ENCODE peak calls at places on chromosomes 16 and 17, in four cellular contexts. T, N, W and P are unnamed samples.

GRCh38 chr17:76873856-76874255 is 5.7 kb downstream of the MGAT5B start:
- DNase-seq in T (no peak), N (no peak), W (no peak), P (no peak)

GRCh38 chr17:77644981-77645380 is 313.5 kb upstream of the TNRC6C start:
- DNase-seq in W (no peak), T (no peak), N (peak; percentile 46), P (peak; percentile 67)

GRCh38 chr16:55078699-55079415 is 148.2 kb downstream of the IRX5 start:
- DNase-seq in W (no peak), N (no peak), T (no peak), P (no peak)

GRCh38 chr17:69951058-69951457 is 124.0 kb upstream of the KCNJ16 start:
- DNase-seq in N (no peak), W (no peak), T (no peak), P (no peak)

GRCh38 chr16:85557976-85558589 is 55.0 kb upstream of the GSE1 start:
- DNase-seq in T (peak; percentile 58), N (peak; percentile 59), W (no peak), P (no peak)

GRCh38 chr16:89330177-89330856 is 112.8 kb downstream of the ZNF778 start:
- DNase-seq in N (peak; percentile 70), T (no peak), W (no peak), P (peak; percentile 67)

GRCh38 chr17:82465023-82465603 is 6.6 kb downstream of the NARF start:
- DNase-seq in T (no peak), W (no peak), N (no peak), P (no peak)

GRCh38 chr16:48003226-48003907 is 152.4 kb downstream of the ABCC12 start:
- DNase-seq in N (peak; percentile 93), T (peak; percentile 39), W (peak; percentile 45), P (peak; percentile 39)

GRCh38 chr16:66845791-66846221 is 1.6 kb downstream of the CA7 start:
- DNase-seq in T (no peak), N (no peak), W (no peak), P (no peak)

GRCh38 chr17:50893183-50893993 is 27.2 kb upstream of the TOB1 start:
- DNase-seq in T (no peak), W (no peak), N (no peak), P (no peak)

GRCh38 chr17:7750321-7750821 is 32.8 kb downstream of the DNAH2 start:
- DNase-seq in W (no peak), N (no peak), T (no peak), P (no peak)

GRCh38 chr16:73095885-73096341 is 48.0 kb upstream of the ZFHX3 start:
- DNase-seq in W (no peak), T (no peak), N (peak; percentile 8), P (no peak)

GRCh38 chr17:30172560-30172959 is 55.9 kb downstream of the NSRP1 start:
- DNase-seq in T (no peak), N (no peak), W (no peak), P (no peak)

GRCh38 chr17:75404739-75405364 is 626 bp downstream of the GRB2 start:
- DNase-seq in T (peak; percentile 61), N (peak; percentile 60), W (no peak), P (peak; percentile 62)

GRCh38 chr17:80869476-80869875 is 122.2 kb upstream of the CHMP6 start:
- DNase-seq in N (no peak), W (no peak), T (no peak), P (no peak)

GRCh38 chr16:69351309-69352027 is at the start of gene TMED6:
- DNase-seq in T (no peak), N (no peak), W (no peak), P (no peak)

GRCh38 chr17:74042241-74042640 is 161.2 kb upstream of the RPL38 start:
- DNase-seq in W (no peak), T (no peak), N (no peak), P (no peak)

GRCh38 chr17:63772801-63773271 is 561 bp downstream of the CCDC47 start:
- DNase-seq in W (no peak), T (no peak), N (peak; percentile 11), P (no peak)

GRCh38 chr16:74709477-74709877 is 8.8 kb upstream of the MLKL start:
- DNase-seq in T (peak; percentile 91), N (peak; percentile 73), W (peak; percentile 79), P (peak; percentile 84)

GRCh38 chr17:81434079-81434478 is 38.8 kb downstream of the BAHCC1 start:
- DNase-seq in T (no peak), N (no peak), W (no peak), P (no peak)

GRCh38 chr17:601462-602303 is 113.0 kb downstream of the VPS53 start:
- DNase-seq in W (no peak), N (no peak), T (no peak), P (no peak)

GRCh38 chr17:63483038-63483437 is 6.2 kb downstream of the ACE start:
- DNase-seq in T (no peak), W (no peak), N (no peak), P (no peak)

GRCh38 chr17:57868007-57868774 is 18.3 kb upstream of the MRPS23 start:
- DNase-seq in W (peak; percentile 56), N (peak; percentile 93), T (peak; percentile 71), P (peak; percentile 91)

GRCh38 chr16:85328665-85329058 is 216.4 kb upstream of the CIBAR2 start:
- DNase-seq in W (no peak), T (peak; percentile 87), N (no peak), P (peak; percentile 93)

GRCh38 chr17:19238167-19238505 is 970 bp downstream of the EPN2 start:
- DNase-seq in N (peak; percentile 60), W (peak; percentile 15), T (peak; percentile 60), P (peak; percentile 58)

GRCh38 chr17:67289174-67289876 is 44.3 kb upstream of the HELZ start:
- DNase-seq in W (no peak), T (no peak), N (no peak), P (peak; percentile 41)

GRCh38 chr16:17358846-17359245 is 111.9 kb downstream of the XYLT1 start:
- DNase-seq in N (no peak), T (no peak), W (no peak), P (no peak)

GRCh38 chr16:13957197-13958078 is 37.5 kb downstream of the ERCC4 start:
- DNase-seq in N (peak; percentile 85), T (no peak), W (peak; percentile 15), P (no peak)

GRCh38 chr16:56610017-56610608 is 1.7 kb downstream of the MT2A start:
- DNase-seq in T (no peak), W (no peak), N (peak; percentile 32), P (no peak)

GRCh38 chr17:1762906-1763829 is 1.3 kb downstream of the SERPINF1 start:
- DNase-seq in N (no peak), W (peak; percentile 29), T (peak; percentile 64), P (no peak)

GRCh38 chr17:47204722-47205418 is 4.3 kb upstream of the MYL4 start:
- DNase-seq in T (no peak), N (peak; percentile 10), W (no peak), P (no peak)

GRCh38 chr16:81350306-81350615 is 35.5 kb downstream of the GAN start:
- DNase-seq in T (no peak), N (peak; percentile 10), W (no peak), P (no peak)

GRCh38 chr16:833411-833810 is 32.9 kb upstream of the GNG13 start:
- DNase-seq in T (no peak), N (no peak), W (no peak), P (no peak)
- H2BK5ac ChIP-seq in T (no peak overlapping the region), N (no peak overlapping the region), W (no peak overlapping the region), P (no peak overlapping the region)

DNA sequence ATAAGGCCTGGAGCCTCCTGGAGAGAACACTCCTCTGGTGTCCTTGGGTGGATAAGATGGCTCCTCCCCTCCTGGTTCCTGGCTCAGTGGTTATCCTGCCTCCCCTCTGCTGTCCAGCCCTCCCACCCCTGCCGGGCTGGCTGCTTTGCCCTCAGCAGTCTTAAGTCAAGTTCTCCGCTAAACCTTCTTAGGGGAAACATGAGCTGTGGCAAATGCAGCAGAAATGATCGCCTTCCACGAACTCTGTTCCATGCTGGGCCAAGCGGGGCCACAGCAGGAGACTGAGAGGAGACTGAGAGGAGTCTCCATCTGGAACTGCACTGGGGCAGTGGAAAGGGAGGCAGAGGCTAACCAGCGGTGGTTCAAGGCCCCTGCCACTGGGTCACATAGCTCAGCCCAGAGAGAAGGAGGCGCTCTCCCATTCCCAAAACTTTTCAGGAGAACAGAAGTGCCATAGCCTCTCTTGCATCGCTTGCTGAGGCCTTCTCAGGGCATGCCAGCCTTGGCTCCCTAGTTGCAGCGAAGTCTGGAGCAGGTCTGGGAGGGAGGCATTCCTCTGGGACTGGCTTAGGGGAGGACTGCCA is 26.9 kb downstream of the TNS4 start:
- DNase-seq in N (no peak), T (no peak), W (no peak), P (no peak)
- H2BK5ac ChIP-seq in N (no peak overlapping the region), T (peak overlapping the region; percentile 26), W (no peak overlapping the region), P (no peak overlapping the region)

GRCh38 chr17:31674305-31674704 is 184.7 kb downstream of the COPRS start:
- DNase-seq in T (no peak), W (no peak), N (no peak), P (no peak)
- H2BK5ac ChIP-seq in T (no peak overlapping the region), W (no peak overlapping the region), N (no peak overlapping the region), P (no peak overlapping the region)

GRCh38 chr16:21703156-21703555 is 39.4 kb downstream of the OTOA start:
- DNase-seq in N (no peak), T (no peak), W (no peak), P (no peak)
- H2BK5ac ChIP-seq in N (no peak overlapping the region), T (no peak overlapping the region), W (no peak overlapping the region), P (no peak overlapping the region)

GRCh38 chr17:40613755-40614154 is 33.9 kb downstream of the SMARCE1 start:
- DNase-seq in N (no peak), T (no peak), W (no peak), P (no peak)

GRCh38 chr17:40615989-40616476 is 31.6 kb downstream of the SMARCE1 start:
- DNase-seq in N (no peak), T (no peak), W (no peak), P (no peak)

GRCh38 chr17:40614431-40615294 is 33.0 kb downstream of the SMARCE1 start:
- DNase-seq in N (no peak), T (no peak), W (no peak), P (no peak)

GRCh38 chr17:40616592-40616991 is 31.0 kb downstream of the SMARCE1 start:
- DNase-seq in T (no peak), N (no peak), W (no peak), P (no peak)

DNA sequence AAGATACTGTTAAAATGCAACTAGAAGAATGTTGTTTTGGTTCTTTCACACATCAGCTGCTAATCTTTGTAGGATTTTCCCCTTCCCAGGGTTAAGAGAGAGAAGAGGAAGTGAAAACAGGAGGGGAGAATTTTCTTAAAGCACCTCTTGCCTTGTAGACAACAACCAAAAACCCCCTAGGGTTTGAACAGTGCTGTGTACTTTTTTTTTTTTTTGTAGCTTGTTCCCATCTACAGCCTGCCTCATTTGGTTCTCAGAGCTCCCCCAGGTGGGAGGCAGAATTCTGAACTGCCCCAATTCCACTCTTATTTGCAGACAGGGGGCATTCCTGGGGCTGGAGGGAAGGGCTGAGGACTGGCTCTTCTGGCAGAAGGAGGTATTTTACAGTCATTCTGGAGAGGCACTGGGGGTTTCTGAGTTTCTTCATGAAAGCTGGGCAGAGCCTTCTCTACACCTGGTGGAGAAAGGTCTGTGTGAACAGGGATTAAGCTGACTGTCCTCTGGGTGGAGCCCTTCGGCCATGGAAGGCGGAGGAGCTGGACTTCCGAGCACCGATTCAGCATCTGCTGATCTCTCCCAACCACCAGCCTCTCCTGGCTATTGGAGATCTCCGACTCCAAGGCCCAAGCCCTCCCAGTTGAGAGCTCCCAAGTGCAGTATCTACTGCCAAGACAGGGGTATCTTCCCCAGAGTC is 32.2 kb downstream of the SMARCE1 start:
- DNase-seq in W (peak; percentile 18), T (peak; percentile 77), N (peak; percentile 92), P (peak; percentile 90)
- H2BK5ac ChIP-seq in W (no peak overlapping the region), T (no peak overlapping the region), N (no peak overlapping the region), P (no peak overlapping the region)